ENCODE peak calls at places on chromosomes 3 and 15, in four cellular contexts. X is body of pancreas; F is B cell; O is CD4-positive, alpha-beta T cell. M is an unnamed sample.

GRCh38 chr3:155032918-155033317 is 47.2 kb upstream of the MME start:
- DNase-seq in F (no peak), X (no peak), O (no peak), M (no peak)

GRCh38 chr3:52220380-52221026 is 4.9 kb downstream of the TLR9 start:
- DNase-seq in X (peak), F (peak), O (peak), M (peak)

GRCh38 chr3:4292301-4292700 is 10.9 kb upstream of the SETMAR start:
- DNase-seq in F (no peak), O (no peak), X (no peak), M (no peak)

GRCh38 chr3:158718490-158719170 is 13.6 kb downstream of the RARRES1 start:
- DNase-seq in F (no peak), O (no peak), X (no peak), M (no peak)

GRCh38 chr3:181943285-181943684 is 231.6 kb downstream of the SOX2 start:
- DNase-seq in X (no peak), F (no peak), O (no peak), M (no peak)

GRCh38 chr3:123739754-123740153 is 144.4 kb downstream of the MYLK start:
- DNase-seq in O (no peak), X (no peak), F (no peak), M (no peak)

GRCh38 chr3:53715815-53716483 is 130.3 kb downstream of the CHDH start:
- DNase-seq in F (no peak), X (no peak), O (no peak), M (no peak)

GRCh38 chr3:134699721-134700120 is 48.9 kb upstream of the KY start:
- DNase-seq in X (no peak), O (no peak), F (no peak), M (no peak)

GRCh38 chr15:61033938-61034792 is 194.9 kb downstream of the RORA start:
- DNase-seq in F (no peak), O (no peak), X (no peak), M (no peak)

GRCh38 chr3:39637807-39638206 is 170.3 kb downstream of the MOBP start:
- DNase-seq in X (no peak), F (no peak), O (no peak), M (no peak)

GRCh38 chr3:141782386-141782932 is 19.3 kb downstream of the GRK7 start:
- DNase-seq in X (no peak), F (no peak), O (no peak), M (no peak)

GRCh38 chr15:85810075-85810474 is 15.3 kb upstream of the KLHL25 start:
- DNase-seq in F (no peak), O (no peak), X (no peak), M (no peak)

GRCh38 chr15:90422043-90422442 is 34.0 kb downstream of the IQGAP1 start:
- DNase-seq in O (no peak), F (no peak), X (no peak), M (no peak)

GRCh38 chr3:13975686-13976085 is 95.8 kb upstream of the WNT7A start:
- DNase-seq in F (no peak), X (no peak), O (no peak), M (no peak)

GRCh38 chr3:94612631-94613030 is 549.8 kb downstream of the NSUN3 start:
- DNase-seq in O (no peak), F (no peak), X (no peak), M (no peak)

GRCh38 chr3:113758389-113759029 is 11.7 kb downstream of the ATP6V1A start:
- DNase-seq in F (no peak), O (no peak), X (no peak), M (no peak)

GRCh38 chr3:38105525-38105924 is 31.4 kb downstream of the ACAA1 start:
- DNase-seq in X (no peak), O (no peak), F (no peak), M (no peak)

DNA sequence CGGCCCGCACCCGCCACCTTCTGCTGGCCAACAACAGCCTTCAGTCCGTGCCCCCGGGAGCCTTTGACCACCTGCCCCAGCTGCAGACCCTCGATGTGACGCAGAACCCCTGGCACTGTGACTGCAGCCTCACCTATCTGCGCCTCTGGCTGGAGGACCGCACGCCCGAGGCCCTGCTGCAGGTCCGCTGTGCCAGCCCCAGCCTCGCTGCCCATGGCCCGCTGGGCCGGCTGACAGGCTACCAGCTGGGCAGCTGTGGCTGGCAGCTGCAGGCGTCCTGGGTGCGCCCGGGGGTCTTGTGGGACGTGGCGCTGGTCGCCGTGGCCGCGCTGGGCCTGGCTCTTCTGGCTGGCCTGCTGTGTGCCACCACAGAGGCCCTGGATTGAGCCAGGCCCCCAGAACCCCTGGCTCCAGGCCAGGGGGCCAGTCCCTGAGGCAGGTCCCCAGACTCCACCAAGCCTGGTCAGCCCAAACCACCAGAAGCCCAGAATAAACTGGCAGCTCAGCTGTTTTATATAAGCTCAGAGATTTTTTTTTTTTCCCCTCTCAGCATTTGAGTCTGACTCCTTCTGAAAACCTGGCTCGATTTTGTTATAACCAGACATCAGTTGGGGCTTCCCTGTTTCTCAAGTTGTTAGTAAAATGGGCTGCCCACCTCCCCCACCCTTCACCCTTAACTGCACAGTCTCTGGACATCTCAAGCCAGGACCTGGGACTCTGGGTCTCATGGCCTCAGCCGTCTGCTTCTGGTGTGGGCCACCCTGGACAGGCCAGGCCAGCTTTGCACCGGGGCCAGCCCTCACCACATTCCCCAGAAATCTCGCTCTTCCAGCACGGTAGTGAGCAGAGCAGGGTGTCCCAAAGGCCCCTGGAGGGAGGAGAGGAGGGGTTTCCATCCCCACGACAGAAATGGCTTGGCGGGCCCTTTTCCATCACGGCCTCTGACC is 1.6 kb downstream of the GP9 start:
- DNase-seq in F (no peak), X (no peak), O (no peak), M (no peak)
- TF ChIP-seq CTCF in F (no peak), X (no peak), O (no peak), M (no peak)

DNA sequence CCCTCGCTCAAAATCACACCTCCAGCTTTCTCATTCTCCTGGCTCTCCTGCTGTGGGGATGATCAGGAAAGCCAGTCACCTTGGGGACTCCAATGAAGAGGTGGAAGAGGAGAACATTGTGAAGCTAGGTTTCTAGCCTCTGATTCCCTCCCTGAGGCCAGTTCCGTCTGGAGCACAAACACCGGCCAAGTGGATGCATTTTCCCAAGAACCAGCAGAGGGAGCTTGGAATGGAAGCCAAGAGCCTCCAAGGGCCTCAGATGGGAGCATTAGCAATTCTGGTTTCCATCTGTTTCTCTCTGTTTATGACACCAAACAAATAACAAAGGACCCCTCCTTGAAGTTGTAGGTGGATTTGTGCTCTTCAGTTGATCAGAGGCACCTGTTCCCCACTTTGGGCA is 40.6 kb upstream of the NMNAT3 start:
- DNase-seq in O (no peak), F (no peak), X (peak), M (no peak)
- TF ChIP-seq CTCF in O (no peak), F (no peak), X (peak), M (no peak)

DNA sequence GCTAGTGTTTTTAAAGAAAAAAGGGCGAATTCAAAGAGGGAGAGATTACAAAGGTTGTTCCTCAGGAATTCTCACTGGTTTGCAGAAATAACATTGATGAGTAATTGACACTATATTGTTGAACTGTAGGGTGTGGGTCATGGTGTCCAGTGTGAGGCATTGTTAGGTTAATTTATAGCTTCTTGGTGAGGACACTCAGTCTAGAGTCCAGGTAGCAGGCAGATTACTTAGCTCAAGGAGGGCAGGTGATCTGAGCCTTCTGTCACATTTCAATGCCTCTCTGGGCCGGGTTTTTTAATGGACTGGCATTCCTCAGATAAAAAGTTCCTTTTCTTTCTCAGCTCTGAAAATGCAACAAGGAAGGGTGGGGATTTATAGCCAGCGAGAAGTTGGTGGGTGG is 194.2 kb upstream of the PROK2 start:
- DNase-seq in O (no peak), X (no peak), F (no peak), M (no peak)
- TF ChIP-seq CTCF in O (no peak), X (no peak), F (no peak), M (no peak)

GRCh38 chr3:30135190-30135589 is 471.2 kb upstream of the TGFBR2 start:
- DNase-seq in F (no peak), X (no peak), O (no peak), M (no peak)
- TF ChIP-seq CTCF in F (no peak), X (no peak), O (no peak), M (no peak)

GRCh38 chr3:150745832-150746231 is 17.1 kb downstream of the SIAH2 start:
- DNase-seq in O (no peak), F (no peak), X (no peak), M (no peak)

GRCh38 chr3:150742141-150742523 is 20.8 kb downstream of the SIAH2 start:
- DNase-seq in O (no peak), X (no peak), F (no peak), M (no peak)

GRCh38 chr3:150743508-150743907 is 19.5 kb downstream of the SIAH2 start:
- DNase-seq in F (no peak), O (no peak), X (no peak), M (no peak)

GRCh38 chr3:150742679-150743078 is 20.3 kb downstream of the SIAH2 start:
- DNase-seq in X (no peak), O (no peak), F (no peak), M (no peak)

GRCh38 chr3:150744041-150745026 is 18.6 kb downstream of the SIAH2 start:
- DNase-seq in F (no peak), O (no peak), X (no peak), M (no peak)
- TF ChIP-seq CTCF in F (no peak), O (no peak), X (no peak), M (no peak)